ENCODE peak calls at places on chromosomes 4 and X, in six cellular contexts. E, U, P, I, K and N are unnamed samples.

GRCh38 chrX:41300758-41301437 is 33.1 kb upstream of the DDX3X start:
- DNase-seq in E (no peak), I (peak; percentile 53), K (no peak), P (no peak), U (no peak), N (peak; percentile 52)

GRCh38 chrX:104195489-104196084 is 29.3 kb downstream of the FAM199X start:
- DNase-seq in I (peak; percentile 42), K (peak; percentile 80), E (no peak), P (no peak), U (no peak), N (peak; percentile 28)

GRCh38 chrX:22159071-22159470 is 113.6 kb upstream of the CBLL2 start:
- DNase-seq in K (no peak), E (no peak), U (no peak), I (peak; percentile 33), P (no peak), N (no peak)

GRCh38 chrX:139081965-139082364 is 370.4 kb upstream of the FGF13 start:
- DNase-seq in U (no peak), I (no peak), K (no peak), P (no peak), E (no peak), N (no peak)

GRCh38 chr4:144450526-144450925 is 195.4 kb upstream of the HHIP start:
- DNase-seq in I (no peak), U (no peak), P (no peak), E (no peak), K (no peak), N (no peak)

GRCh38 chrX:8726031-8726652 is 5.8 kb downstream of the ANOS1 start:
- DNase-seq in K (no peak), I (peak; percentile 18), P (no peak), E (no peak), U (no peak), N (no peak)

GRCh38 chrX:72021975-72022374 is 109.7 kb downstream of the RTL5 start:
- DNase-seq in K (peak; percentile 68), I (peak; percentile 40), P (no peak), U (no peak), E (no peak), N (peak; percentile 33)

GRCh38 chr4:161404346-161405110 is 759.3 kb downstream of the FSTL5 start:
- DNase-seq in I (no peak), E (no peak), K (no peak), U (no peak), P (no peak), N (no peak)

GRCh38 chr4:85867281-85867680 is 392.3 kb downstream of the ARHGAP24 start:
- DNase-seq in P (no peak), K (no peak), I (peak; percentile 61), E (no peak), U (no peak), N (no peak)

GRCh38 chrX:109847257-109848187 is 114.5 kb upstream of the ACSL4 start:
- DNase-seq in U (no peak), I (peak; percentile 83), P (peak; percentile 28), E (no peak), K (no peak), N (no peak)

GRCh38 chr4:112905728-112906127 is 143.7 kb upstream of the ANK2 start:
- DNase-seq in P (no peak), E (no peak), U (no peak), I (no peak), K (no peak), N (no peak)

GRCh38 chr4:137531951-137532868 is at the start of gene PCDH18:
- DNase-seq in P (peak; percentile 97), I (peak; percentile 96), E (peak; percentile 53), K (no peak), U (peak; percentile 70), N (peak; percentile 97)

GRCh38 chrX:17842769-17843525 is 18.2 kb downstream of the RAI2 start:
- DNase-seq in P (no peak), E (no peak), K (no peak), I (peak; percentile 24), U (no peak), N (no peak)

DNA sequence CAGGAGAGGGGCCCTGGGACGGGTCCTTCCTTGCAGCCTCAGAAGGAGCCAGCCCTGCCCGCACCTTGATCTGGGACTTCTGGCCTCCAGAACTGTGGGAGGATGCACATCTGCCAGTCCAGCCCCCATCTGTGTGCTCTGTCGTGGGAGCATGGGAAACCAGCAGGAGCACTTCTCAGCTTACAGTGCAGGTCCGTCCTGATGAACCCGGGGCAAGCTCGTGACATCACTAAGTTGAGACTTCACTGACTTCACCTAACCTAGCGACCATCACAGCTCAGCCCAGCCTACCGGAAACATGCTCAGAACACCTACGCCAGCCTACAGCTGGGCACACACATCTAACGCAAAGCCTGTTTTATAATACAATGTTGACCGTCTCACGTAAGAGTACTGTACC is 38.1 kb downstream of the ABLIM2 start:
- DNase-seq in K (no peak), E (peak; percentile 62), I (no peak), P (no peak), U (no peak), N (no peak)
- H3K4me1 ChIP-seq in K (no peaks in the 10 kb centered on the region), E (peaks cover 4% of the 10 kb centered on the region), I (no peaks in the 10 kb centered on the region), P (no peaks in the 10 kb centered on the region), U (no peaks in the 10 kb centered on the region), N (no peaks in the 10 kb centered on the region)

GRCh38 chrX:154367474-154368308 is 6.7 kb downstream of the FLNA start:
- DNase-seq in E (no peak), K (no peak), U (no peak), P (no peak), I (no peak), N (no peak)

GRCh38 chrX:154365052-154365600 is 9.3 kb downstream of the FLNA start:
- DNase-seq in P (no peak), K (no peak), I (no peak), E (no peak), U (no peak), N (no peak)

GRCh38 chrX:154363706-154364439 is 10.6 kb downstream of the FLNA start:
- DNase-seq in E (no peak), P (no peak), K (no peak), U (no peak), I (no peak), N (no peak)

GRCh38 chrX:154366666-154367055 is 7.8 kb downstream of the FLNA start:
- DNase-seq in I (peak; percentile 34), K (no peak), P (no peak), U (no peak), E (no peak), N (no peak)

DNA sequence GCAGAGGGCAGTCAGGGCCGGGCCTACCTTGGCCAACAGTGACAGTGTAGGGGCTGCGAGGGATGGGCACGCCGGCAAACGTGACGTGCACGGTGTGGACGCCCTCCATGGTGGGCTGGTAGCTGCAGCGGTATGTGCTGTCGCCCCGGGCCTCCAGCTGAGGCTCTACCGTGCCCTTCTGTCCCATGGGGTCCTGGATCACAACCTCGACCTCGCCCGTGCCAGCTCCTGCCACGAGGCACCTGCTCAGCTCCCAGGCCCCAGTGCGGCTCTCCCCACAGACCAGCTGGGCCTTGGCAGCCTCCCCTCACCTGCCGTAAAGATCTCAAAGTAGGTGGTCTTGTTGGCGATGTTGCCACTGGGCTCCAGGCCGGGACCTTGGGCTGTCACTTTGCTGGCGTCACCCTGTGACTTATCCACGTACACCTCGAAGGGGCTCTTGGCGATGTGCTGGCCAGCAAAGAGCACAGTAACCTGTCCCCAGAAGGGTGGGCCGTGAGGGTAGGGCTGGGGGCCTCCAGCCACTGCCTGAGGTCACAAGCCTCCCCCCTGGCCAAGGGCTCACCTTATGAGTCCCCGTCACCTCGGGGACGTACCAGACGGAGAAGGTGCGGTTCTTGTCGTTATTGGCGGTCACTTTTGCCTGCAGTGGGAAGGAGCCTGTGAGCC is 8.3 kb downstream of the FLNA start:
- DNase-seq in E (no peak), I (no peak), K (no peak), P (no peak), U (no peak), N (no peak)
- H3K4me1 ChIP-seq in E (no peaks in the 10 kb centered on the region), I (peaks cover 9% of the 10 kb centered on the region), K (peaks cover 15% of the 10 kb centered on the region), P (peaks cover 8% of the 10 kb centered on the region), U (peaks cover 16% of the 10 kb centered on the region), N (peaks cover 5% of the 10 kb centered on the region)

GRCh38 chr4:185780472-185780871 is 31.5 kb downstream of the SORBS2 start:
- DNase-seq in K (no peak), I (no peak), P (no peak), E (no peak), U (no peak), N (no peak)
- H3K4me1 ChIP-seq in K (no peaks in the 10 kb centered on the region), I (peaks cover 11% of the 10 kb centered on the region), P (peaks cover under 1% of the 10 kb centered on the region), E (peaks cover 28% of the 10 kb centered on the region), U (no peaks in the 10 kb centered on the region), N (no peaks in the 10 kb centered on the region)

DNA sequence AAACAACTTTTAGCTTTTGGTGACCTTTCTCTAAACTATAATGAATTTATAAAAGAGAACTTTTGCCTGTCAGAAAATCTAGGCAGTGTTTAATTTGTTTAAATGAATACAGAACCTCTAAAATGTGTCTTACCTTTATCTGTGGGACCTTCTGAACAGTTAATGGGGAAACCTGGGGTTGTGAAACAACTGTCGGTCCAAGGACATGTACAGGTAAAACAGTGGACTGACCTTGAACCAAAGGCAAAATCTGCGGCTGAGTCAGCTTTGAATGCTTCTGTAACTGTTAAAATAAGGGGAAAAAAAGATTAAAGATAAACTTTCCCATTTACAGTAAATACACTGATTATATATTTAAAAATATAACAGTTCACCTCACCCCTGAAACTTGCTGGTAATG is 65.1 kb downstream of the WNK3 start:
- DNase-seq in K (no peak), P (no peak), I (no peak), E (peak; percentile 16), U (no peak), N (no peak)
- H3K4me1 ChIP-seq in K (no peaks in the 10 kb centered on the region), P (no peaks in the 10 kb centered on the region), I (no peaks in the 10 kb centered on the region), E (no peaks in the 10 kb centered on the region), U (no peaks in the 10 kb centered on the region), N (no peaks in the 10 kb centered on the region)

GRCh38 chrX:46582964-46583363 is 9.4 kb downstream of the CHST7 start:
- DNase-seq in I (peak; percentile 87), E (no peak), P (no peak), U (no peak), K (no peak), N (peak; percentile 42)

GRCh38 chrX:46589977-46590723 is 16.6 kb downstream of the CHST7 start:
- DNase-seq in P (no peak), U (no peak), E (no peak), K (no peak), I (peak; percentile 82), N (peak; percentile 82)

GRCh38 chrX:46587158-46587557 is 13.6 kb downstream of the CHST7 start:
- DNase-seq in K (no peak), I (peak; percentile 76), U (no peak), E (no peak), P (no peak), N (peak; percentile 41)

GRCh38 chrX:46587753-46588171 is 14.2 kb downstream of the CHST7 start:
- DNase-seq in I (peak; percentile 4), E (no peak), K (no peak), P (no peak), U (no peak), N (peak; percentile 19)

DNA sequence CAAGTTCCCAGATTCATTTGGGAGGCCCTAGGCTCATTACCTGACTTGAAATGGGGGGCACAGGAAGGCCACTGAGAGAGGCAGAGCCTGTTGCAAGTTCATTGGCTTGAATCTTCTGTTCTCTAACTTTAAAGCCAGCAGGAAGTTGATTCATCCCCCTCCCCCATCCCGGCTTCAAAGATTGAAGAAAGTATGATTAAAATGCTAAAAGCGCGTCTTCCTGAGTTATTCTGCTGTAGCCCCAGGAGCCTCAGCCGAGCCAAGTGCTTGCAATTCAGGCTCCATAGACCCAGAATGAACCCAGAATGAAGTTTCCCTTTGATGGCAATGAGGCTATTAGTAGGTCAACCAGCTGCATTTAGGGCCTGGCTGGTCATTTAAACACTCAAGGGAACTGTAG is 14.7 kb downstream of the CHST7 start:
- DNase-seq in E (no peak), P (peak; percentile 50), K (no peak), I (peak; percentile 66), U (no peak), N (peak; percentile 86)
- H3K4me1 ChIP-seq in E (no peaks in the 10 kb centered on the region), P (peaks cover 4% of the 10 kb centered on the region), K (peaks cover 8% of the 10 kb centered on the region), I (peaks cover 43% of the 10 kb centered on the region), U (no peaks in the 10 kb centered on the region), N (peaks cover 40% of the 10 kb centered on the region)

GRCh38 chrX:124386401-124386800 is 40.0 kb downstream of the SH2D1A start:
- DNase-seq in E (no peak), U (no peak), P (no peak), I (no peak), K (no peak), N (no peak)
- H3K4me1 ChIP-seq in E (no peaks in the 10 kb centered on the region), U (no peaks in the 10 kb centered on the region), P (no peaks in the 10 kb centered on the region), I (no peaks in the 10 kb centered on the region), K (no peaks in the 10 kb centered on the region), N (no peaks in the 10 kb centered on the region)